ENCODE peak calls at places on chromosomes 2 and 18, in nine cellular contexts. L, M, Q, I, Z, S, D, X and J are unnamed samples.

GRCh38 chr18:21912339-21913239 is 172.0 kb downstream of the MIB1 start:
- DNase-seq in L (no peak), M (no peak), Q (no peak), I (no peak), Z (peak; percentile 14), S (no peak), D (no peak), X (no peak), J (no peak)

GRCh38 chr2:42962521-42962953 is 170.2 kb upstream of the HAAO start:
- DNase-seq in L (no peak), M (no peak), Q (no peak), I (no peak), Z (no peak), S (no peak), D (no peak), X (no peak), J (no peak)

GRCh38 chr2:1618974-1619373 is 125.3 kb downstream of the PXDN start:
- DNase-seq in L (no peak), M (no peak), Q (no peak), I (no peak), Z (no peak), S (no peak), D (no peak), X (no peak), J (no peak)

GRCh38 chr2:75603477-75603876 is 42.7 kb upstream of the EVA1A start:
- DNase-seq in L (no peak), M (no peak), Q (no peak), I (no peak), Z (peak; percentile 55), S (no peak), D (no peak), X (no peak), J (no peak)

GRCh38 chr2:30732876-30733275 is 74.4 kb downstream of the CAPN13 start:
- DNase-seq in L (no peak), M (no peak), Q (no peak), I (no peak), Z (no peak), S (no peak), D (peak; percentile 41), X (no peak), J (peak; percentile 65)

GRCh38 chr2:217929294-217929671 is 73.5 kb downstream of the TNS1 start:
- DNase-seq in L (no peak), M (no peak), Q (no peak), I (no peak), Z (no peak), S (no peak), D (no peak), X (no peak), J (no peak)

GRCh38 chr2:71801969-71802368 is 345.7 kb downstream of the CYP26B1 start:
- DNase-seq in L (peak; percentile 61), M (peak; percentile 41), Q (peak; percentile 7), I (peak; percentile 81), Z (peak; percentile 66), S (no peak), D (no peak), X (peak; percentile 3), J (peak; percentile 92)

GRCh38 chr2:209757200-209757599 is 14.4 kb upstream of the UNC80 start:
- DNase-seq in L (no peak), M (no peak), Q (no peak), I (no peak), Z (no peak), S (no peak), D (no peak), X (no peak), J (no peak)

GRCh38 chr2:162063899-162064298 is 10.1 kb downstream of the DPP4 start:
- DNase-seq in L (no peak), M (no peak), Q (no peak), I (no peak), Z (no peak), S (no peak), D (no peak), X (no peak), J (no peak)

GRCh38 chr2:170587937-170588336 is 127.2 kb upstream of the SP5 start:
- DNase-seq in L (no peak), M (no peak), Q (no peak), I (no peak), Z (peak; percentile 34), S (no peak), D (no peak), X (no peak), J (no peak)

GRCh38 chr18:74395006-74395405 is 62.1 kb downstream of the DIPK1C start:
- DNase-seq in L (no peak), M (no peak), Q (no peak), I (no peak), Z (no peak), S (no peak), D (no peak), X (no peak), J (no peak)

GRCh38 chr2:153819056-153819455 is 52.7 kb upstream of the GALNT13 start:
- DNase-seq in L (no peak), M (no peak), Q (no peak), I (no peak), Z (no peak), S (no peak), D (no peak), X (no peak), J (no peak)

GRCh38 chr2:39567507-39567906 is 98.2 kb upstream of the TMEM178A start:
- DNase-seq in L (no peak), M (no peak), Q (no peak), I (no peak), Z (peak; percentile 67), S (no peak), D (no peak), X (no peak), J (no peak)

GRCh38 chr2:108987111-108987510 is 1.9 kb downstream of the EDAR start:
- DNase-seq in L (no peak), M (no peak), Q (no peak), I (no peak), Z (no peak), S (no peak), D (no peak), X (no peak), J (no peak)

GRCh38 chr2:75292826-75293225 is 93.5 kb upstream of the TACR1 start:
- DNase-seq in L (no peak), M (no peak), Q (no peak), I (no peak), Z (peak; percentile 77), S (no peak), D (no peak), X (no peak), J (no peak)

GRCh38 chr2:170396799-170397459 is 219.0 kb downstream of the MYO3B start:
- DNase-seq in L (no peak), M (no peak), Q (peak; percentile 26), I (no peak), Z (peak; percentile 14), S (no peak), D (no peak), X (peak; percentile 61), J (no peak)

GRCh38 chr2:136234261-136234660 is 116.3 kb upstream of the CXCR4 start:
- DNase-seq in L (no peak), M (no peak), Q (no peak), I (no peak), Z (no peak), S (no peak), D (no peak), X (no peak), J (no peak)